ENCODE peak calls at places on chromosomes 12 and 14, in eight cellular contexts. W is AG09309, N is tibial nerve, M is GM06990, P is body of pancreas, D is skeletal muscle cell, O is A549, Y is ovary. X is an unnamed sample.

GRCh38 chr12:12007001-12007712 is 63.6 kb upstream of the BCL2L14 start:
- DNase-seq in W (no peak), N (no peak), M (peak), P (no peak), D (no peak), O (no peak), Y (no peak), X (peak)

GRCh38 chr14:36511981-36512584 is 7.9 kb downstream of the NKX2-1 start:
- DNase-seq in W (no peak), N (no peak), M (no peak), P (no peak), D (no peak), O (no peak), Y (no peak), X (no peak)

GRCh38 chr14:82655770-82656169 is 1122.1 kb upstream of the SEL1L start:
- DNase-seq in W (no peak), N (no peak), M (no peak), P (no peak), D (no peak), O (no peak), Y (no peak), X (no peak)

GRCh38 chr14:90556050-90556477 is 159.2 kb downstream of the CALM1 start:
- DNase-seq in W (no peak), N (no peak), M (no peak), P (peak), D (no peak), O (no peak), Y (no peak), X (no peak)

GRCh38 chr12:52175411-52176350 is 16.1 kb downstream of the KRT80 start:
- DNase-seq in W (no peak), N (no peak), M (no peak), P (no peak), D (no peak), O (no peak), Y (no peak), X (peak)

GRCh38 chr12:25962932-25963525 is 4.5 kb downstream of the RASSF8 start:
- DNase-seq in W (no peak), N (peak), M (no peak), P (no peak), D (no peak), O (no peak), Y (peak), X (no peak)

GRCh38 chr12:123478762-123479161 is 20.8 kb downstream of the SNRNP35 start:
- DNase-seq in W (no peak), N (no peak), M (no peak), P (no peak), D (no peak), O (no peak), Y (no peak), X (no peak)

GRCh38 chr14:58245562-58245961 is 919 bp downstream of the PSMA3 start:
- DNase-seq in W (no peak), N (no peak), M (no peak), P (no peak), D (no peak), O (no peak), Y (no peak), X (no peak)

GRCh38 chr12:90342081-90342480 is 612.9 kb downstream of the CCER1 start:
- DNase-seq in W (no peak), N (no peak), M (no peak), P (no peak), D (no peak), O (no peak), Y (no peak), X (no peak)

GRCh38 chr12:24488091-24488596 is 460.8 kb downstream of the BCAT1 start:
- DNase-seq in W (no peak), N (no peak), M (no peak), P (no peak), D (no peak), O (no peak), Y (no peak), X (no peak)

GRCh38 chr14:103688906-103689902 is 26.0 kb downstream of the XRCC3 start:
- DNase-seq in W (no peak), N (no peak), M (no peak), P (no peak), D (no peak), O (no peak), Y (peak), X (no peak)

GRCh38 chr14:68361231-68361630 is 431.6 kb downstream of the ZFP36L1 start:
- DNase-seq in W (peak), N (no peak), M (no peak), P (peak), D (peak), O (no peak), Y (no peak), X (peak)

GRCh38 chr12:22101749-22102243 is 55.8 kb downstream of the CMAS start:
- DNase-seq in W (peak), N (peak), M (peak), P (no peak), D (peak), O (no peak), Y (no peak), X (peak)

GRCh38 chr12:6375269-6376078 is at the start of gene SCNN1A:
- DNase-seq in W (no peak), N (no peak), M (no peak), P (peak), D (no peak), O (no peak), Y (no peak), X (peak)

GRCh38 chr14:63276492-63277342 is 42.0 kb downstream of the GPHB5 start:
- DNase-seq in W (peak), N (no peak), M (no peak), P (no peak), D (peak), O (peak), Y (no peak), X (peak)

GRCh38 chr12:65881348-65881961 is 57.2 kb downstream of the HMGA2 start:
- DNase-seq in W (peak), N (peak), M (no peak), P (no peak), D (peak), O (no peak), Y (peak), X (no peak)

GRCh38 chr12:48189331-48190125 is 6.1 kb downstream of the CCDC184 start:
- DNase-seq in W (no peak), N (peak), M (no peak), P (peak), D (peak), O (peak), Y (peak), X (peak)

DNA sequence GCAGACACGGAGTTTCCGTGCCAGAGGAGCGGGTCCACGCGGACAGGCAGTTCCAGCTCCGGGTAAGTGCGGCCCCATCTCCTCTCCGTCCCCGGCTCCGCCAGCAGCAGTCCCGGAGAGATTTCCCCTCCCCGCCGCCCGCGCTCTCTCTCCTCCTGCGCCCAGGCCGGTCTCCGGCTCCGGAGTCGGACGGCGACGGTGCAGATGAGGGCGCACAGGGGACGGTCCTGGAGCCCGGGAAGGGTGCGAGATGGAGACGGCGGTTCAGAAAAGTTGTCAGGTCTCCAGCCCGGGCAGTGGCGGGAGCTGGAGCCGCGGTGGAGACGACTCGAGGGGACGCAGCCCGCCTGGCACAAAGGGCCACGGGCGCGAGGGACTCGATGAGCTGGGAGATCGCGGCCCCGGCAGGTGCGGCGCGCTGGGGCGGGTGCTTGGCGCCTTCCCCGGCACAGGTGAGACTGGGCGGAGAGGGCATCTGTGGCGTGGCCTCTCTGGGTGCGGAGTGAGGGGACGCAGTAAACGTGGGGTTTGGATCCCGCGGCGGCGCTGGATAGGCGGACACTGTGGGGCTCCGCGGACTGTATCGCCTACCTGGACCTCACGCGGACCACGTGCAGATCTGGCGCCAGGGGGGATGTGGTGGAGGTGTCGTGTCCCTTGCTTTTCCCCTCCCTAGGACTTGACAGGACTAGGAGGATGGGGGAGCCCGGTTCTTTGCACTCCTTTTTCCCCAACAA is 1540.3 kb upstream of the TMEM132C start:
- DNase-seq in W (no peak), N (no peak), M (no peak), P (no peak), D (no peak), O (no peak), Y (no peak), X (no peak)
- H3K4me3 ChIP-seq in W (no peak), N (no peak), M (no peak), P (no peak), D (no peak), O (no peak), Y (no peak), X (no peak)

GRCh38 chr12:109446869-109447268 is 30.2 kb downstream of the KCTD10 start:
- DNase-seq in W (no peak), N (no peak), M (no peak), P (no peak), D (no peak), O (no peak), Y (no peak), X (no peak)

GRCh38 chr12:109445224-109445623 is 31.9 kb downstream of the KCTD10 start:
- DNase-seq in W (peak), N (no peak), M (no peak), P (no peak), D (peak), O (no peak), Y (no peak), X (no peak)

GRCh38 chr12:109448707-109449390 is 28.3 kb downstream of the KCTD10 start:
- DNase-seq in W (no peak), N (peak), M (no peak), P (no peak), D (no peak), O (no peak), Y (no peak), X (no peak)

GRCh38 chr12:109448272-109448671 is 28.8 kb downstream of the KCTD10 start:
- DNase-seq in W (no peak), N (no peak), M (no peak), P (no peak), D (no peak), O (no peak), Y (no peak), X (no peak)

DNA sequence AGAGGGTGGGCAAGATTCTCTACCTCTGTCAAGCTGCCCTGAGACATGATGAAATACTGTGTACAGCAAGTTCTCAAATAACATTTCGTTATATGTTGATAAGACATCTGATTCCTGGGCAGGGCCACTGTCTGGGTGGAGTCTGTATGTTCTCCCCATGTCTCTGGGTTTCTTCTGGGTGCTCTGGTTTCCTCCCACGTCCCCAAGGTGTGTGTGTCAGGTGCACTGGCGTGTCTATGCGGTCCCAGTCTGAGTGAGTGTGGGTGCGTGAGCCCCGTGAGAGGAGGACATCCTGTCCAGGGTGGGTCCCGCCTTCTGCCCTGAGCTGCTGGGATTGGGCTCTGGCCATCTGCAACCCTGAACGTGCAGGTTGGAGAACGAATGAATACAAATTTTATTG is 29.6 kb downstream of the KCTD10 start:
- DNase-seq in W (no peak), N (no peak), M (no peak), P (no peak), D (no peak), O (no peak), Y (no peak), X (no peak)
- H3K4me3 ChIP-seq in W (no peak), N (no peak), M (no peak), P (no peak), D (no peak), O (no peak), Y (no peak), X (no peak)

DNA sequence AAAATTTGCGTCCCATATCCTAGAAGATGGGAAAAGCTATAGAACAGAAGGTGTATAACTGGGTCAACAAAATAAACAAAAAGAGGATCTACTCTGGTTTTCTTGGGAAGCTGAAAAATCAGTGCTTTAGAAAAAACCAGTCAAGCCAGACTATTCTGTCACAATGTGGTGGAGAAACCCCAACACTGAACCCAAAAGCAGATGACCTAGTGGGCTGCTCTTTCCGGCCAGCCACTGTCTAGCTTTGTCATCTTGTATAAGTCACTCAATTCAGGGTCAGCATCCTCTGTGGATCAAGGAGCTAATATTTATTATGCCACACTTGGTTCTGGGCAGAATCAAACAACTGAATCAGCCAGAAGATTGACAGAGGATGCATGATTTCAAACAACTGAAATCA is 26.6 kb upstream of the TMCC3 start:
- DNase-seq in W (no peak), N (no peak), M (no peak), P (no peak), D (no peak), O (no peak), Y (no peak), X (no peak)
- H3K4me3 ChIP-seq in W (no peak), N (no peak), M (no peak), P (no peak), D (no peak), O (no peak), Y (no peak), X (no peak)

DNA sequence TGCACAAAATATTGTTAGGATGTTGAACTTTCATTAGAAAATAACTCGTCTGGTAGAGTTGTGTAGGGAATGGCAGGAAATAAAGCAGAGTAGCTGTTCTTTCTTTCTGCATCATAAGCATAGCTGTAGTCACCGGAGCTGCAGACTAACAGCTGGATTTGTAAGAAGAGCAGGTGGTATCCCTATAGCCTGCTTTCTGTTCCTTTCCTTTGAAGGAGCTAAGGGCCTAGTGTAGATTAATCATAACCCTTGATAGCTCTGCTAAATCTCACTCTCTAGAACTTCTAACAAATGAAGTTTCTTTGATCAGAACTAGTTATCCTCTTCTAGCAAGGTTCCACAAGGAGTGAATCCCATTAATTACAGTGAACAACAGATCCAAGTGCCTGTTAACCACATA is 3.5 kb downstream of the LMO3 start:
- DNase-seq in W (no peak), N (no peak), M (no peak), P (no peak), D (no peak), O (no peak), Y (no peak), X (no peak)
- H3K4me3 ChIP-seq in W (no peak), N (no peak), M (no peak), P (no peak), D (no peak), O (no peak), Y (peak), X (no peak)

DNA sequence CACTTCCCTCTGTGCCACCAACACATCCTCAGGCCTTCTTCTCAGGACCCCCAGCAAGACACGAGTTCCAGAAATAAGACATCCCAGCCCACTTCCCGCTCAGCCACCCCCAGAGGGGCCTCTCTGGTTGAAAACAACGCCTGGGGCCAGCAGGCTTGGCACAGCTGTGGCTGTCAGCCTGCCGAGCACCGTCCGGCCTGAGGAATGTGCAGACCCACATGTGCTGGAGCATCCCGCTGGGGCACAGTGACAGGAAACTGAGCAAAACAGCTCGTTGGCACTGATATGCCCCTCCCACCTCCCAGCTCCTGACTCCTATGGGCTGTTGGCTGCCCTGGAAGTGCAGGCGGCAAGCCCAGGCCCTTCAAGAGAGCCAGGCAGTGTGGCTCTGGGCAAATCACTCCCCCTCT is 1.4 kb downstream of the SYNE3 start:
- DNase-seq in W (no peak), N (no peak), M (no peak), P (no peak), D (no peak), O (no peak), Y (peak), X (no peak)
- H3K4me3 ChIP-seq in W (peak), N (peak), M (peak), P (no peak), D (peak), O (no peak), Y (peak), X (no peak)

GRCh38 chr12:98894412-98895085 is 249.5 kb downstream of the APAF1 start:
- DNase-seq in W (no peak), N (no peak), M (peak), P (no peak), D (no peak), O (no peak), Y (no peak), X (no peak)
- H3K4me3 ChIP-seq in W (no peak), N (peak), M (no peak), P (no peak), D (peak), O (no peak), Y (peak), X (no peak)

GRCh38 chr14:22510527-22511110 is 78.4 kb downstream of the DAD1 start:
- DNase-seq in W (peak), N (no peak), M (no peak), P (no peak), D (no peak), O (no peak), Y (no peak), X (no peak)
- H3K4me3 ChIP-seq in W (no peak), N (no peak), M (peak), P (no peak), D (no peak), O (no peak), Y (no peak), X (no peak)

GRCh38 chr14:20613094-20614037 is 22.2 kb upstream of the RNASE12 start:
- DNase-seq in W (peak), N (peak), M (peak), P (peak), D (peak), O (peak), Y (peak), X (peak)

GRCh38 chr14:20612403-20612802 is 21.2 kb upstream of the RNASE12 start:
- DNase-seq in W (no peak), N (no peak), M (peak), P (no peak), D (no peak), O (no peak), Y (no peak), X (no peak)

GRCh38 chr14:20615996-20616395 is 24.8 kb upstream of the RNASE12 start:
- DNase-seq in W (no peak), N (no peak), M (no peak), P (no peak), D (no peak), O (no peak), Y (no peak), X (no peak)

GRCh38 chr14:20611277-20611676 is 20.1 kb upstream of the RNASE12 start:
- DNase-seq in W (no peak), N (no peak), M (no peak), P (no peak), D (no peak), O (no peak), Y (no peak), X (no peak)

GRCh38 chr14:20614038-20614840 is 23.1 kb upstream of the RNASE12 start:
- DNase-seq in W (no peak), N (peak), M (no peak), P (no peak), D (no peak), O (peak), Y (peak), X (no peak)
- H3K4me3 ChIP-seq in W (peak), N (peak), M (peak), P (no peak), D (peak), O (peak), Y (peak), X (peak)

X was measured in mammary epithelial cell.